ENCODE peak calls at places on chromosomes 4 and X, in five cellular contexts. I is PC-3, K is GM23248, D is OCI-LY7, E is tibial nerve. N is an unnamed sample. For H3K4me1 and H3K36me3, the result is how much of the 10 kb centered on the place peaks cover.

GRCh38 chr4:138650917-138651564 is 364.5 kb upstream of the NOCT start:
- DNase-seq in E (no peak), K (peak), D (no peak), I (peak), N (no peak)

GRCh38 chr4:87235020-87235671 is 14.7 kb upstream of the KLHL8 start:
- DNase-seq in E (no peak), D (no peak), I (peak), K (peak), N (no peak)

GRCh38 chr4:1367230-1367935 is 20.4 kb downstream of the UVSSA start:
- DNase-seq in K (no peak), E (no peak), I (no peak), D (no peak), N (peak)

GRCh38 chrX:126342859-126343258 is 176.8 kb upstream of the DCAF12L2 start:
- DNase-seq in K (no peak), I (no peak), E (no peak), D (no peak), N (no peak)

GRCh38 chr4:4524364-4524763 is 17.5 kb downstream of the STX18 start:
- DNase-seq in I (no peak), E (no peak), D (peak), K (peak), N (no peak)

GRCh38 chr4:165720411-165721082 is 152.5 kb upstream of the TLL1 start:
- DNase-seq in K (no peak), E (no peak), D (no peak), I (no peak), N (no peak)

GRCh38 chr4:29734785-29735184 is 985.4 kb upstream of the PCDH7 start:
- DNase-seq in E (no peak), K (no peak), I (no peak), D (no peak), N (no peak)

GRCh38 chr4:73944061-73944875 is 37.6 kb downstream of the PF4 start:
- DNase-seq in I (no peak), E (no peak), D (no peak), K (peak), N (no peak)

GRCh38 chr4:8238061-8238511 is 31.5 kb upstream of the HTRA3 start:
- DNase-seq in K (no peak), D (peak), E (no peak), I (no peak), N (no peak)

GRCh38 chrX:104833401-104833800 is 267.4 kb downstream of the IL1RAPL2 start:
- DNase-seq in E (peak), K (peak), I (no peak), D (no peak), N (no peak)

GRCh38 chr4:113641025-113641431 is 120.5 kb downstream of the CAMK2D start:
- DNase-seq in D (peak), K (no peak), E (no peak), I (no peak), N (no peak)

GRCh38 chr4:48187813-48188212 is 53.8 kb upstream of the TXK start:
- DNase-seq in K (no peak), D (no peak), I (no peak), E (no peak), N (no peak)

GRCh38 chr4:102562995-102563394 is 61.8 kb downstream of the NFKB1 start:
- DNase-seq in K (peak), I (no peak), D (no peak), E (no peak), N (no peak)

GRCh38 chrX:17405225-17405969 is 30.4 kb downstream of the NHS start:
- DNase-seq in D (no peak), I (peak), E (no peak), K (peak), N (no peak)

GRCh38 chr4:106358899-106359298 is 9.7 kb downstream of the GIMD1 start:
- DNase-seq in D (no peak), E (no peak), K (peak), I (peak), N (no peak)

GRCh38 chrX:3712080-3712869 is 1.2 kb downstream of the PRKX start:
- DNase-seq in K (peak), I (peak), D (peak), E (peak), N (peak)

GRCh38 chr4:105765690-105766407 is 57.3 kb downstream of the GSTCD start:
- DNase-seq in K (peak), I (peak), E (no peak), D (no peak), N (no peak)

GRCh38 chr4:7206385-7206784 is 14.0 kb downstream of the SORCS2 start:
- DNase-seq in K (peak), E (no peak), D (no peak), I (peak), N (peak)

GRCh38 chrX:103362504-103362903 is 6.2 kb downstream of the TCEAL9 start:
- DNase-seq in E (no peak), I (peak), K (peak), D (no peak), N (no peak)

GRCh38 chr4:186887211-186887785 is 163.6 kb upstream of the FAT1 start:
- DNase-seq in K (no peak), D (no peak), E (no peak), I (no peak), N (no peak)

GRCh38 chrX:126165721-126166401 is at the start of gene DCAF12L2:
- DNase-seq in K (peak), I (no peak), D (no peak), E (no peak), N (no peak)

GRCh38 chrX:9864011-9864410 is 77.8 kb downstream of the SHROOM2 start:
- DNase-seq in I (no peak), E (no peak), K (no peak), D (no peak), N (no peak)

GRCh38 chr4:159390648-159391047 is 287.8 kb downstream of the RAPGEF2 start:
- DNase-seq in K (peak), D (no peak), E (no peak), I (peak), N (no peak)

GRCh38 chr4:53586121-53586816 is 5.0 kb downstream of the LNX1 start:
- DNase-seq in K (peak), I (peak), E (no peak), D (no peak), N (no peak)

DNA sequence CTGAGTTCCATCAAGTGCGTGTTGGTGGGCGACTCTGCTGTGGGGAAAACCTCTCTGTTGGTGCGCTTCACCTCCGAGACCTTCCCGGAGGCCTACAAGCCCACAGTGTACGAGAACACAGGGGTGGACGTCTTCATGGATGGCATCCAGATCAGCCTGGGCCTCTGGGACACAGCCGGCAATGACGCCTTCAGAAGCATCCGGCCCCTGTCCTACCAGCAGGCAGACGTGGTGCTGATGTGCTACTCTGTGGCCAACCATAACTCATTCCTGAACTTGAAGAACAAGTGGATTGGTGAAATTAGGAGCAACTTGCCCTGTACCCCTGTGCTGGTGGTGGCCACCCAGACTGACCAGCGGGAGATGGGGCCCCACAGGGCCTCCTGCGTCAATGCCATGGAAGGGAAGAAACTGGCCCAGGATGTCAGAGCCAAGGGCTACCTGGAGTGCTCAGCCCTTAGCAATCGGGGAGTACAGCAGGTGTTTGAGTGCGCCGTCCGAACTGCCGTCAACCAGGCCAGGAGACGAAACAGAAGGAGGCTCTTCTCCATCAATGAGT is 46.6 kb downstream of the RHOH start:
- DNase-seq in E (no peak), I (no peak), D (no peak), K (no peak), N (no peak)
- H3K4me1 ChIP-seq in E (under half), I (under half), D (under half), K (under half), N (under half)

GRCh38 chr4:146514651-146515379 is 6.9 kb downstream of the SLC10A7 start:
- DNase-seq in I (no peak), E (no peak), D (no peak), K (no peak), N (no peak)
- H3K27ac ChIP-seq in I (no peak), E (no peak), D (no peak), K (no peak), N (no peak)

GRCh38 chrX:154437971-154438893 is 1.3 kb downstream of the GDI1 start:
- DNase-seq in I (no peak), E (no peak), D (no peak), K (peak), N (no peak)
- H3K36me3 ChIP-seq in I (under half), E (under half), D (under half), K (under half), N (under half)

DNA sequence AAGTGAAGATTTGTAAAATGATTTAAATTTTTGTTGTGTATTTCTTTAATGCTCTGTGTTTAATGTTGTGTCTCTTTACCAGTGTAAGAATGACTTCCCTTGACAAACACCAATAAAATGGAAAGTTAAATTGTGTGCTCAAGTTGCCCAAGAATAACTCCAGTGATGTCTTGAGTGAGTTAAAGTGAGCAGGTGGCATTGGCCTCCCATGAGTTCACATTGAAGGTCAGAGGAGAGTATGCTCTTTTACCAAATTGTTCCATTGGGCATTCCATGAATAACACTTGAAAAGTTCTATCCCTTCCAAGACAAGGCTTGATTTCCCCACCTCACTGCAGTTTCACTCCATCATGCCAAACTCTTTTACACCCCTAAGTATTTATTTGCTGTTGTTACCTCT is 4.5 kb downstream of the ANXA5 start:
- DNase-seq in K (no peak), D (no peak), E (no peak), I (peak), N (no peak)
- H3K4me1 ChIP-seq in K (half or more), D (under half), E (half or more), I (half or more), N (under half)

DNA sequence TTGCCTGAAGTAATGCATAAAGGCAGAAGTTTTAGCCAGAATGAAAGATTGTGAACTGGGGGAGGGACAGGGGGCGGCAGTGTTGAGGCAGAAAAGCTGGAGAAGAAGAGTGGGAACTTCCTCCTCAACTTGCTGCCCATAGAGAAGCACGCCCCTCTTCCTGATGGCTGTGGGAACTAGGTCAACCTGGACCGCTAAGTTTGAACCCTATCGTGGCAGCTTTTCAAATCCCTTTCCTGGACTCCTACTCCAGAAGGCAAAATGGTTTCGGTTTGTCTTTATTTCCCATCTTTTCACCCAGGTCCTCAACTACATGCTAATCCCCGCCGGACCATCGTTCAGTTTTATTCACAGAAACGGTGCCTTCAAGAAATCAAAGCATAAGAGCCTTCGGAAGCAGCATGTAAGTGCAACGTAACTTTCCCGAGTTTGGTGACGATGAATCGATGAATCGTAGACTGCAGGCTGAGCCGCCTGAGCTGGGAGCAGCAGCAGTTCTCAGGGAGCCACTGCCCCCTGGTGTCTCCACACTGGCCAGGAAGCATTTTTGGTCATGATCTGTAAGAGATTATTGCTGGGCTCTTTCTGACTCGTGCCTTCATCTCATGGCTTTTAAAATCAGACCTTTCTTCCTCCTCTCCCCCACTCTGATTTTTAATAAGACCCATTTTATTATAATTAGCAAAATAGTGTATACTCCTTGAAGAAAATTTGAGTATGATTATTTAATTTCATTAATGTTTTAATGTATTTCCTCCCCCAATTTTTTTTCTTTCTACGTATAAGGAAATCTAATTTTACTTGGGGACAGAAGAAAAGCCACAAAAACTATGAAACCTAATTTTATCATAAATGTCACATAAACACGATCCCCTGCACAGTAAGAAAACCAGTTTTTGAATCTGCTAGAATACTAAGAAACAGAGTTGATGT is 21.4 kb downstream of the SPINK2 start:
- DNase-seq in K (peak), E (peak), D (peak), I (peak), N (peak)
- H3K27ac ChIP-seq in K (no peak), E (peak), D (no peak), I (no peak), N (no peak)

DNA sequence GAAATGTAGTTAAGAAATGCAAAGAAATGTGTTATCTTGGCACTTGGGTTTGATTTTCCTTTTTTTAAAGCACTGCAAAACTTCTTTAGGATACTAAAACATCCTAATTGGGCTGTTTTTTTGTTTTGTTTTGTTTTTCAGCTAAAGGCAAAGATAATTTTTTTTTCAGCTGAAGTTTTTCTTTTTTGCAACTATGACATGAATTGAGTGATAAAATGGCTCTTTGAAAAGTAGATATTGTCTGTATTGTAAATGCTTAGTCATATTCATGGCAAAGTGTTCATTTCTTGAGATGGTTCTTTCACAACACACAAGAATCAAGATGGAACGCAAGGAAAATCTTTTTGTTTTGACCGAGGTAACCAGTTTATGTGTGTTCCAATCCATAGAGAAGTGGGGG is 35.1 kb downstream of the KLF3 start:
- DNase-seq in K (no peak), D (no peak), E (no peak), I (no peak), N (no peak)
- H3K36me3 ChIP-seq in K (half or more), D (under half), E (under half), I (under half), N (under half)

DNA sequence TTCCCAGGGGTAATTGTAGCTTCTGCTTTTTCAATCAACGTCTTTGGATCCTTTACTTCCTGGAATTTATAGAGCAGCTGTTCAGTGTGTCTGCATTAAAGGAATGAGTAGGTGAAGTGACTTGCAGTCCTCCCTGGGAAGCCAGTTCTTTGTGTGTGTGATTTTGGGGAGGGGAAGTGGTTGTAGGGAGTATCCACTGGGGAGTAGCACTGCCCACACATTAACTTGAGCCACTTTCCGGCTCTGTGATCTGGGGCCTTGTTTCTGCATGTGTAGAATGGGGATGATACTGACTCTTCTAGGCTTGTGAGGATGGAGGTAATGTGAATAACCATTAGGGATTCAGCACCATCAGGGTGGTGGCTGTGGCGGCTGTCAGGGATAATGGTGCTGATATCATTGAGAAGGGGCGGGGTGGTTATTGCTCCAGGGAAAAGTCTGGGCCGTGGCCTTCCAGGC is 54.7 kb downstream of the TMEM131L start:
- DNase-seq in D (no peak), K (no peak), I (no peak), E (no peak), N (no peak)
- H3K4me1 ChIP-seq in D (half or more), K (under half), I (under half), E (under half), N (under half)

DNA sequence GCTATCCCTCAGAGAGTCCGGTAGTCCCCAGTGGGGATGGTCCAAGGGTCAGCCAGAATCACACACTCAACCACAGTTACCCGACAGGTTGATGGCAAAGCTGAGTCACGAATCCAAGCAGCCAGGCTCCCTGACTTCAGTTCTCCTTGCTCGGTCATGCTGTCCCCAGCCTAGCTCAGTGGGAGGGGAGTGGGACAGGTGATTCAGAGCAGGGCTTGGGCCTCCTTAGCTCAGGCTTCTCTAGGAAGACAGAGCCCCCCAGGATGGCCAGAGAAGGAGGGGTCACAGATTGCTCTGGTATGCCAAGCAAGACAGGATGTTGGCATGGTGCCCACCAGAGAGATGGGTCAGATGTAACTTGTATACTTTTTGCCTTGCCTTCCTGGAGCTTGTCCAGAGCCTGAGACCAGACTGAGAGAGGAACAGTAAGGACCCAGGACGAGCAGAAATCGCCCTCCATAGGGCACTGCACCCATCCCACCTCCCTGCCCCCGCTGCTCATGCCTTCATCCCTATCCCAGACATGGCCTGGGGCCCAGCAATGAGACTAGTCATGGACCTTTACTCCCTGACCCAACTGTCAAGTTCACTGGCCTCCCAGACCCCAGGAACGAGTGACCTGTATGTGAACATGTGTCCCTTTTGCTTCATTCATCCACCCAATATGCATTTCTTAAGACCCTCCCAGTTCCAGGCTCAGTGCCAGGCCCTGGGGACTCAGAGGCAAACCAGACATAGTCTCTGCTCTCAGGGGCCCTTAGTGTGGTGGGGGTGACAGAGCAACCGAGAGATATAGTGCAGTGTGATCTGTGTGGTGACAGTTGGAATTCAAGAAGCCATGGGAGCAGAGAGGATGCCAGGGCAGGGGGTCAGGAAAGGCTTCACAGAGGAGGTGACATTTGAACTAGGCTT is 66.8 kb downstream of the EFNB1 start:
- DNase-seq in K (peak), D (no peak), E (peak), I (peak), N (peak)
- H3K27ac ChIP-seq in K (no peak), D (no peak), E (peak), I (no peak), N (no peak)

GRCh38 chr4:98369322-98369721 is 108.1 kb downstream of the RAP1GDS1 start:
- DNase-seq in E (no peak), I (no peak), K (no peak), D (no peak), N (no peak)

GRCh38 chr4:98359646-98360045 is 98.5 kb downstream of the RAP1GDS1 start:
- DNase-seq in I (no peak), E (no peak), D (no peak), K (no peak), N (no peak)

GRCh38 chr4:98358630-98359248 is 97.6 kb downstream of the RAP1GDS1 start:
- DNase-seq in K (no peak), E (no peak), D (no peak), I (no peak), N (no peak)

DNA sequence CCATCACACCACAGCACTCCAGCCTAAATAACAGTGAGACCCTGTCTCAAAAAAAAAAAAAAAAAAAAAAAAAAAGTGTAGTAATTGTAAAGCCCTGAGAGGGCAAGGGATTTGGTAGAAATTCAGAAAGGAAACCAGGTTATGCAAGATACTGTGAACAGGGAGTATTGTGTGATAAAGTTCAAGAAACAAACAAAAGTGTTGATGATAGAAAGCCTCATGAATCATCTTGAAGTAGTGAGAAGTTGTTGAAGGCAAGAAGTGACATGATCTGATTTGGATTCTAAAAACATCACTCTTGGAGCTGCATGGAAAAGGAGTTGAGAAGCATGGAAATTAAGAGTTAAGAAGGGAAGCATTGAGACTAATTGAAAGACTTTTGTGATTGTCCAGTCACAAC is 102.2 kb downstream of the RAP1GDS1 start:
- DNase-seq in D (no peak), K (no peak), I (no peak), E (no peak), N (no peak)
- H3K36me3 ChIP-seq in D (under half), K (under half), I (under half), E (under half), N (under half)

GRCh38 chr4:2486981-2487380 is 18.1 kb downstream of the RNF4 start:
- DNase-seq in E (no peak), D (no peak), I (no peak), K (no peak), N (peak)
- H3K4me1 ChIP-seq in E (under half), D (under half), I (under half), K (under half), N (under half)

N was measured in aorta.